ENCODE peak calls at places on chromosomes 6 and 20, in six cellular contexts. One of them, this sample, is unnamed.

GRCh38 chr20:54980321-54980960 is 505.0 kb downstream of the DOK5 start:
- DNase-seq in left ventricle myocardium inferior: no peak
- DNase-seq in tibial artery: no peak
- DNase-seq in NCI-H2029 treated with DMSO at 0.1 percent for 48 hours: no peak
- DNase-seq in aorta: no peak
- DNase-seq in omental fat pad: no peak
- DNase-seq in this sample: no peak

GRCh38 chr20:32004963-32005362 is 5.3 kb upstream of the CCM2L start:
- DNase-seq in omental fat pad: no peak
- DNase-seq in NCI-H2029 treated with DMSO at 0.1 percent for 48 hours: no peak
- DNase-seq in left ventricle myocardium inferior: no peak
- DNase-seq in tibial artery: no peak
- DNase-seq in aorta: no peak
- DNase-seq in this sample: no peak

GRCh38 chr6:145887969-145888368 is 73.4 kb upstream of the FBXO30 start:
- DNase-seq in omental fat pad: no peak
- DNase-seq in aorta: peak
- DNase-seq in NCI-H2029 treated with DMSO at 0.1 percent for 48 hours: no peak
- DNase-seq in left ventricle myocardium inferior: peak
- DNase-seq in tibial artery: no peak
- DNase-seq in this sample: peak

GRCh38 chr6:170114956-170115855 is 175.7 kb downstream of the DLL1 start:
- DNase-seq in tibial artery: peak
- DNase-seq in left ventricle myocardium inferior: peak
- DNase-seq in NCI-H2029 treated with DMSO at 0.1 percent for 48 hours: no peak
- DNase-seq in aorta: peak
- DNase-seq in omental fat pad: no peak
- DNase-seq in this sample: no peak

GRCh38 chr20:16115891-16116577 is 457.2 kb downstream of the KIF16B start:
- DNase-seq in tibial artery: no peak
- DNase-seq in aorta: no peak
- DNase-seq in left ventricle myocardium inferior: peak
- DNase-seq in NCI-H2029 treated with DMSO at 0.1 percent for 48 hours: no peak
- DNase-seq in omental fat pad: no peak
- DNase-seq in this sample: peak

GRCh38 chr6:125251516-125252229 is 50.1 kb downstream of the HDDC2 start:
- DNase-seq in tibial artery: no peak
- DNase-seq in aorta: no peak
- DNase-seq in left ventricle myocardium inferior: no peak
- DNase-seq in omental fat pad: no peak
- DNase-seq in NCI-H2029 treated with DMSO at 0.1 percent for 48 hours: no peak
- DNase-seq in this sample: peak

GRCh38 chr20:54350415-54350814 is 125.0 kb upstream of the DOK5 start:
- DNase-seq in aorta: no peak
- DNase-seq in NCI-H2029 treated with DMSO at 0.1 percent for 48 hours: no peak
- DNase-seq in left ventricle myocardium inferior: no peak
- DNase-seq in omental fat pad: no peak
- DNase-seq in tibial artery: no peak
- DNase-seq in this sample: no peak

GRCh38 chr6:170165085-170165484 is 125.8 kb downstream of the DLL1 start:
- DNase-seq in aorta: peak
- DNase-seq in tibial artery: no peak
- DNase-seq in left ventricle myocardium inferior: peak
- DNase-seq in NCI-H2029 treated with DMSO at 0.1 percent for 48 hours: no peak
- DNase-seq in omental fat pad: no peak
- DNase-seq in this sample: peak

GRCh38 chr6:132286298-132287019 is 114.8 kb downstream of the MOXD1 start:
- DNase-seq in tibial artery: no peak
- DNase-seq in omental fat pad: no peak
- DNase-seq in left ventricle myocardium inferior: no peak
- DNase-seq in NCI-H2029 treated with DMSO at 0.1 percent for 48 hours: no peak
- DNase-seq in aorta: no peak
- DNase-seq in this sample: no peak

GRCh38 chr6:16337280-16337975 is 99.0 kb downstream of the GMPR start:
- DNase-seq in aorta: peak
- DNase-seq in omental fat pad: peak
- DNase-seq in tibial artery: peak
- DNase-seq in NCI-H2029 treated with DMSO at 0.1 percent for 48 hours: no peak
- DNase-seq in left ventricle myocardium inferior: peak
- DNase-seq in this sample: peak

GRCh38 chr20:54606384-54606783 is 131.0 kb downstream of the DOK5 start:
- DNase-seq in omental fat pad: no peak
- DNase-seq in aorta: no peak
- DNase-seq in left ventricle myocardium inferior: no peak
- DNase-seq in NCI-H2029 treated with DMSO at 0.1 percent for 48 hours: no peak
- DNase-seq in tibial artery: no peak
- DNase-seq in this sample: no peak

GRCh38 chr6:75349262-75349984 is 64.8 kb upstream of the TMEM30A start:
- DNase-seq in left ventricle myocardium inferior: peak
- DNase-seq in aorta: peak
- DNase-seq in omental fat pad: no peak
- DNase-seq in tibial artery: no peak
- DNase-seq in NCI-H2029 treated with DMSO at 0.1 percent for 48 hours: no peak
- DNase-seq in this sample: no peak